ENCODE peak calls at places on chromosomes 1 and 21, in five cellular contexts. One of them, this sample, is unnamed.

GRCh38 chr1:161159087-161159914 is at the start of gene USP21:
- DNase-seq in HFFc6: peak; percentile 82
- DNase-seq in lower lobe of right lung: peak; percentile 94
- DNase-seq in esophagus squamous epithelium: peak; percentile 44
- DNase-seq in GM12865: peak; percentile 93
- DNase-seq in this sample: peak; percentile 100

GRCh38 chr1:215114154-215114933 is 31.8 kb downstream of the KCNK2 start:
- DNase-seq in HFFc6: peak; percentile 70
- DNase-seq in lower lobe of right lung: no peak
- DNase-seq in esophagus squamous epithelium: no peak
- DNase-seq in GM12865: no peak
- DNase-seq in this sample: no peak

GRCh38 chr1:78101514-78101913 is 55.7 kb downstream of the GIPC2 start:
- DNase-seq in HFFc6: peak; percentile 95
- DNase-seq in lower lobe of right lung: no peak
- DNase-seq in esophagus squamous epithelium: no peak
- DNase-seq in GM12865: no peak
- DNase-seq in this sample: no peak

GRCh38 chr1:22471078-22471477 is 19.4 kb downstream of the ZBTB40 start:
- DNase-seq in HFFc6: peak; percentile 8
- DNase-seq in lower lobe of right lung: no peak
- DNase-seq in esophagus squamous epithelium: no peak
- DNase-seq in GM12865: no peak
- DNase-seq in this sample: no peak

GRCh38 chr1:186838380-186839076 is 9.8 kb downstream of the PLA2G4A start:
- DNase-seq in HFFc6: no peak
- DNase-seq in lower lobe of right lung: no peak
- DNase-seq in esophagus squamous epithelium: no peak
- DNase-seq in GM12865: no peak
- DNase-seq in this sample: no peak

GRCh38 chr21:43188712-43189151 is 19.9 kb downstream of the CRYAA start:
- DNase-seq in HFFc6: no peak
- DNase-seq in lower lobe of right lung: no peak
- DNase-seq in esophagus squamous epithelium: no peak
- DNase-seq in GM12865: no peak
- DNase-seq in this sample: no peak

GRCh38 chr1:61392417-61393242 is 310.3 kb downstream of the NFIA start:
- DNase-seq in HFFc6: no peak
- DNase-seq in lower lobe of right lung: no peak
- DNase-seq in esophagus squamous epithelium: no peak
- DNase-seq in GM12865: no peak
- DNase-seq in this sample: no peak

GRCh38 chr1:220655509-220655908 is 34.7 kb upstream of the C1orf115 start:
- DNase-seq in HFFc6: no peak
- DNase-seq in lower lobe of right lung: no peak
- DNase-seq in esophagus squamous epithelium: no peak
- DNase-seq in GM12865: peak; percentile 44
- DNase-seq in this sample: no peak

GRCh38 chr1:59570524-59570923 is 244.2 kb upstream of the HOOK1 start:
- DNase-seq in HFFc6: no peak
- DNase-seq in lower lobe of right lung: no peak
- DNase-seq in esophagus squamous epithelium: no peak
- DNase-seq in GM12865: peak; percentile 54
- DNase-seq in this sample: no peak

GRCh38 chr21:37711294-37711844 is 204.9 kb downstream of the KCNJ6 start:
- DNase-seq in HFFc6: no peak
- DNase-seq in lower lobe of right lung: no peak
- DNase-seq in esophagus squamous epithelium: no peak
- DNase-seq in GM12865: no peak
- DNase-seq in this sample: no peak

GRCh38 chr1:226599636-226600238 is 51.2 kb downstream of the STUM start:
- DNase-seq in HFFc6: no peak
- DNase-seq in lower lobe of right lung: no peak
- DNase-seq in esophagus squamous epithelium: no peak
- DNase-seq in GM12865: no peak
- DNase-seq in this sample: no peak

GRCh38 chr1:73343947-73344346 is 854.0 kb downstream of the LRRIQ3 start:
- DNase-seq in HFFc6: no peak
- DNase-seq in lower lobe of right lung: no peak
- DNase-seq in esophagus squamous epithelium: no peak
- DNase-seq in GM12865: no peak
- DNase-seq in this sample: no peak

GRCh38 chr1:152515454-152515823 is 1.2 kb downstream of the CRCT1 start:
- DNase-seq in HFFc6: no peak
- DNase-seq in lower lobe of right lung: no peak
- DNase-seq in esophagus squamous epithelium: no peak
- DNase-seq in GM12865: no peak
- DNase-seq in this sample: no peak

GRCh38 chr1:205505076-205505729 is 734 bp downstream of the CDK18 start:
- DNase-seq in HFFc6: no peak
- DNase-seq in lower lobe of right lung: no peak
- DNase-seq in esophagus squamous epithelium: no peak
- DNase-seq in GM12865: no peak
- DNase-seq in this sample: no peak

GRCh38 chr1:60436148-60436547 is 362.6 kb upstream of the C1orf87 start:
- DNase-seq in HFFc6: no peak
- DNase-seq in lower lobe of right lung: no peak
- DNase-seq in esophagus squamous epithelium: no peak
- DNase-seq in GM12865: no peak
- DNase-seq in this sample: no peak

GRCh38 chr21:30634906-30635305 is at the start of gene KRTAP20-2:
- DNase-seq in HFFc6: no peak
- DNase-seq in lower lobe of right lung: no peak
- DNase-seq in esophagus squamous epithelium: no peak
- DNase-seq in GM12865: no peak
- DNase-seq in this sample: no peak

GRCh38 chr1:67019121-67019520 is 34.8 kb downstream of the SLC35D1 start:
- DNase-seq in HFFc6: no peak
- DNase-seq in lower lobe of right lung: no peak
- DNase-seq in esophagus squamous epithelium: no peak
- DNase-seq in GM12865: no peak
- DNase-seq in this sample: no peak

GRCh38 chr1:97745912-97746311 is 174.9 kb downstream of the DPYD start:
- DNase-seq in HFFc6: peak; percentile 35
- DNase-seq in lower lobe of right lung: no peak
- DNase-seq in esophagus squamous epithelium: no peak
- DNase-seq in GM12865: no peak
- DNase-seq in this sample: no peak

GRCh38 chr1:9294910-9295636 is 2.4 kb downstream of the SPSB1 start:
- DNase-seq in HFFc6: peak; percentile 66
- DNase-seq in lower lobe of right lung: no peak
- DNase-seq in esophagus squamous epithelium: no peak
- DNase-seq in GM12865: peak; percentile 74
- DNase-seq in this sample: no peak

GRCh38 chr1:181028241-181029014 is 5.4 kb upstream of the MR1 start:
- DNase-seq in HFFc6: peak; percentile 77
- DNase-seq in lower lobe of right lung: no peak
- DNase-seq in esophagus squamous epithelium: no peak
- DNase-seq in GM12865: no peak
- DNase-seq in this sample: no peak

GRCh38 chr1:208476825-208477170 is 232.6 kb upstream of the PLXNA2 start:
- DNase-seq in HFFc6: no peak
- DNase-seq in lower lobe of right lung: no peak
- DNase-seq in esophagus squamous epithelium: no peak
- DNase-seq in GM12865: no peak
- DNase-seq in this sample: no peak

GRCh38 chr1:1325288-1326074 is 879 bp downstream of the CPTP start:
- DNase-seq in HFFc6: no peak
- DNase-seq in lower lobe of right lung: no peak
- DNase-seq in esophagus squamous epithelium: no peak
- DNase-seq in GM12865: no peak
- DNase-seq in this sample: no peak

GRCh38 chr1:173473599-173474011 is 3.5 kb upstream of the PRDX6 start:
- DNase-seq in HFFc6: peak; percentile 49
- DNase-seq in lower lobe of right lung: no peak
- DNase-seq in esophagus squamous epithelium: no peak
- DNase-seq in GM12865: no peak
- DNase-seq in this sample: no peak

GRCh38 chr1:54335396-54336056 is 70.7 kb downstream of the SSBP3 start:
- DNase-seq in HFFc6: peak; percentile 90
- DNase-seq in lower lobe of right lung: no peak
- DNase-seq in esophagus squamous epithelium: no peak
- DNase-seq in GM12865: no peak
- DNase-seq in this sample: no peak

GRCh38 chr1:69645477-69645876 is 77.8 kb downstream of the LRRC7 start:
- DNase-seq in HFFc6: no peak
- DNase-seq in lower lobe of right lung: no peak
- DNase-seq in esophagus squamous epithelium: no peak
- DNase-seq in GM12865: no peak
- DNase-seq in this sample: no peak

GRCh38 chr1:44603718-44604117 is 70.6 kb downstream of the TMEM53 start:
- DNase-seq in HFFc6: no peak
- DNase-seq in lower lobe of right lung: no peak
- DNase-seq in esophagus squamous epithelium: no peak
- DNase-seq in GM12865: no peak
- DNase-seq in this sample: no peak

GRCh38 chr1:216807696-216808095 is 84.5 kb upstream of the ESRRG start:
- DNase-seq in HFFc6: no peak
- DNase-seq in lower lobe of right lung: no peak
- DNase-seq in esophagus squamous epithelium: no peak
- DNase-seq in GM12865: no peak
- DNase-seq in this sample: no peak

GRCh38 chr1:168637350-168637991 is 61.1 kb downstream of the XCL1 start:
- DNase-seq in HFFc6: peak; percentile 39
- DNase-seq in lower lobe of right lung: no peak
- DNase-seq in esophagus squamous epithelium: no peak
- DNase-seq in GM12865: peak; percentile 64
- DNase-seq in this sample: no peak

GRCh38 chr1:34858901-34859441 is 578 bp downstream of the SMIM12 start:
- DNase-seq in HFFc6: peak; percentile 48
- DNase-seq in lower lobe of right lung: no peak
- DNase-seq in esophagus squamous epithelium: no peak
- DNase-seq in GM12865: peak; percentile 25
- DNase-seq in this sample: no peak

GRCh38 chr1:34852677-34853217 is 6.8 kb downstream of the SMIM12 start:
- DNase-seq in HFFc6: peak; percentile 96
- DNase-seq in lower lobe of right lung: peak; percentile 89
- DNase-seq in esophagus squamous epithelium: peak; percentile 52
- DNase-seq in GM12865: peak; percentile 95
- DNase-seq in this sample: peak; percentile 76

GRCh38 chr1:34851431-34852105 is 8.0 kb downstream of the SMIM12 start:
- DNase-seq in HFFc6: no peak
- DNase-seq in lower lobe of right lung: peak; percentile 53
- DNase-seq in esophagus squamous epithelium: no peak
- DNase-seq in GM12865: no peak
- DNase-seq in this sample: no peak

GRCh38 chr1:34859442-34860200 is at the start of gene SMIM12:
- DNase-seq in HFFc6: peak; percentile 93
- DNase-seq in lower lobe of right lung: peak; percentile 97
- DNase-seq in esophagus squamous epithelium: peak; percentile 56
- DNase-seq in GM12865: peak; percentile 97
- DNase-seq in this sample: peak; percentile 96

DNA sequence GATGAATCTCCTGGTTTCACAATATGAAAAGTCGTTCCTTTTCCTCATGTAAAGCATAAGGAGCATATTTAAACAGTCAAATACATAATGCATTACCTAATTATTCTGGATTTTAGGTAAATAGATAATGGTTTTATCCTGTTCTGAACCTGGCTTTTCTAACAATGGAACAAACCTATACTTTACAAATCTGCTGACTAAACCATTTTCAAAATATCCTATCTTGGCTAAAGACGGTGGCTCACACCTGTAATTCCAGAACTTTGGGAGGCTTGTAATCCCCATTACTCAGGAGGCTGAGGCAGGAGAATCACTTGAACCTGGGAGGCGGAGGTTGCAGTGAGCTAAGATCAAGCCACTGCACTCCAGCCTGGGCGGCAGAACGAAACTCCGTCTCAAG is 2.9 kb downstream of the SMIM12 start:
- DNase-seq in HFFc6: no peak
- DNase-seq in lower lobe of right lung: no peak
- DNase-seq in esophagus squamous epithelium: no peak
- DNase-seq in GM12865: no peak
- DNase-seq in this sample: no peak
- TF ChIP-seq CTCF in HFFc6: no peak
- TF ChIP-seq CTCF in lower lobe of right lung: no peak
- TF ChIP-seq CTCF in esophagus squamous epithelium: no peak
- TF ChIP-seq CTCF in GM12865: no peak
- TF ChIP-seq CTCF in this sample: no peak

DNA sequence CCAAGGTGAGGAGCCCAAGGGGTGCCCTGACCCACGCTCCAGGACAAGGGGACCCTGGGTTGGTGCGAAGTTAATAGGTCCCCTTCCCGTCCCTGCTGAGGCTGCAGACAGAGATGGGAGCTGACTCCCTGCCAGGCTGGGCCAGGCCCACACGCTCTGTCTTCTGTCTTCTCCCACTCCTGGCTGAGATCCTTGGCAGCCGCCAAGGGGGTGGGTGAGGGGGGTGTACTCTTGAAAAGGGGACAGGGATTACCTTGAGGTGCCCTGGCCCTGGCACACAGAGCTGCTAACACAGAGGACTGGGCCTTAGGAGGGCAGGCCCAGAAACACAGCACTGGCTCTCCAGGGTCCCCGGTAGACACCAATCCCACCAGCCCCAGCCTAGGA is 11.0 kb upstream of the CTRC start:
- DNase-seq in HFFc6: no peak
- DNase-seq in lower lobe of right lung: no peak
- DNase-seq in esophagus squamous epithelium: no peak
- DNase-seq in GM12865: no peak
- DNase-seq in this sample: no peak
- TF ChIP-seq CTCF in HFFc6: no peak
- TF ChIP-seq CTCF in lower lobe of right lung: no peak
- TF ChIP-seq CTCF in esophagus squamous epithelium: no peak
- TF ChIP-seq CTCF in GM12865: no peak
- TF ChIP-seq CTCF in this sample: no peak

DNA sequence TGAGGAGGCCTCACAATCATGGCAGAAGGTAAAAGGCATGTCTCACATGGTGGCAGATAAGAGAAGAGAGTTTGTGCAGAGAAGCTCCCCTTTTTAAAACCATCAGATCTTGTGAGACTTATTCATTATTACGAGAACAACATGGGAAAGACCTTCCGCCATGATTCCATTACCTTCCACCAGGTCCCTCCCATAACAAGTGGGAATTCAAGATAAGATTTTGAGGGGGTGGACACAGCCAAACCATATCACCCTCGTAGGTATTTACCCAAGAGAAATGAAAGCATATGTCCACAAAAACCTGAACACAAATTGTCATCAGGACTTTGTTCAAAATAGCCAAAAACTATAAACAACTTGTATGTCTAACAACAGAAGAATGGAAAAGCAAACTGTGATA is 45.9 kb upstream of the TENT5C start:
- DNase-seq in HFFc6: no peak
- DNase-seq in lower lobe of right lung: no peak
- DNase-seq in esophagus squamous epithelium: no peak
- DNase-seq in GM12865: no peak
- DNase-seq in this sample: no peak
- TF ChIP-seq CTCF in HFFc6: no peak
- TF ChIP-seq CTCF in lower lobe of right lung: no peak
- TF ChIP-seq CTCF in esophagus squamous epithelium: no peak
- TF ChIP-seq CTCF in GM12865: no peak
- TF ChIP-seq CTCF in this sample: no peak

DNA sequence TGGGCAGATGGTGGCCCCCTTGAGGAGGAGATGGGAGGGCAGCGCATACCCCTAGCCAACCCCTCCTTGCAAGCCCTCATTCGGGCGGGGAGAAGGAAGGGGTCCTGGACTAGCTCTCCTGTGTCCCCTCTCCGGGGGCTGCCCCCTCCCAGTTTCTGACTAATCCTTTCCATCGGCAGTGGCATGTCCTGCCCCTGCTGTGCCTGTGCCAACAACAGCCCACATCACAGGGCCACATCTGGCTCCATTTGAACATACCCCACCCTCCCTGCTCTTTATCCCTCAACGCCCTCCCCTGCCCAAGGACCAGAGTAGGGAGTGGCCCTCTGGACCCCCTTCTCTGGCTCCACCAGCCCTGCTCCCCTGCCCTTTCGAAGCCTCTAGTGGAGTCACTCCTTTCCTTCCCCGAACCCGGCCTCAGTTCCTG is 11.0 kb upstream of the LMNA start:
- DNase-seq in HFFc6: peak; percentile 56
- DNase-seq in lower lobe of right lung: no peak
- DNase-seq in esophagus squamous epithelium: no peak
- DNase-seq in GM12865: no peak
- DNase-seq in this sample: no peak
- TF ChIP-seq CTCF in HFFc6: no peak
- TF ChIP-seq CTCF in lower lobe of right lung: no peak
- TF ChIP-seq CTCF in esophagus squamous epithelium: no peak
- TF ChIP-seq CTCF in GM12865: no peak
- TF ChIP-seq CTCF in this sample: no peak